ENCODE peak calls at places on chromosomes 7 and 10, in four cellular contexts. M is NB4, O is adrenal gland, A is progenitor cell of endocrine pancreas. Q is an unnamed sample.

GRCh38 chr10:96416643-96417042 is 57.8 kb upstream of the OPALIN start:
- DNase-seq in M (peak; percentile 22), O (no peak), A (no peak), Q (no peak)

GRCh38 chr10:36730316-36730715 is 395.1 kb upstream of the ANKRD30A start:
- DNase-seq in M (no peak), O (no peak), A (no peak), Q (no peak)

GRCh38 chr10:89699581-89700064 is 1.8 kb upstream of the KIF20B start:
- DNase-seq in M (peak; percentile 73), O (no peak), A (no peak), Q (no peak)

GRCh38 chr10:128035557-128035973 is 90.7 kb downstream of the MKI67 start:
- DNase-seq in M (peak; percentile 58), O (peak; percentile 34), A (peak; percentile 41), Q (peak; percentile 50)

GRCh38 chr10:124649209-124649608 is 95.0 kb downstream of the FAM53B start:
- DNase-seq in M (peak; percentile 72), O (peak; percentile 45), A (no peak), Q (no peak)

GRCh38 chr10:130495891-130496642 is 359.9 kb downstream of the GLRX3 start:
- DNase-seq in M (no peak), O (no peak), A (no peak), Q (no peak)

GRCh38 chr10:96917628-96918027 is 85.5 kb downstream of the LCOR start:
- DNase-seq in M (no peak), O (no peak), A (no peak), Q (no peak)

GRCh38 chr10:50635286-50635685 is 11.5 kb upstream of the SGMS1 start:
- DNase-seq in M (no peak), O (no peak), A (no peak), Q (no peak)

GRCh38 chr10:28991326-28991725 is 297.5 kb upstream of the LYZL1 start:
- DNase-seq in M (no peak), O (no peak), A (no peak), Q (no peak)

GRCh38 chr10:62373639-62373994 is 552 bp upstream of the ZNF365 start:
- DNase-seq in M (no peak), O (no peak), A (no peak), Q (no peak)

GRCh38 chr10:123567984-123568745 is 98.0 kb upstream of the GPR26 start:
- DNase-seq in M (no peak), O (no peak), A (no peak), Q (no peak)

GRCh38 chr10:118163227-118163626 is 116.5 kb upstream of the RAB11FIP2 start:
- DNase-seq in M (no peak), O (no peak), A (no peak), Q (no peak)

GRCh38 chr10:132547421-132547861 is 9.9 kb downstream of the INPP5A start:
- DNase-seq in M (peak; percentile 69), O (peak; percentile 47), A (no peak), Q (peak; percentile 70)

GRCh38 chr10:97713828-97714400 is 384 bp downstream of the MARVELD1 start:
- DNase-seq in M (peak; percentile 89), O (peak; percentile 79), A (peak; percentile 44), Q (peak; percentile 50)

GRCh38 chr10:18179901-18180300 is 39.7 kb downstream of the CACNB2 start:
- DNase-seq in M (no peak), O (peak; percentile 31), A (no peak), Q (no peak)

GRCh38 chr7:8436965-8437364 is 3.6 kb downstream of the NXPH1 start:
- DNase-seq in M (peak; percentile 61), O (peak; percentile 36), A (peak; percentile 75), Q (no peak)

GRCh38 chr7:134766779-134767566 is 12.5 kb upstream of the CALD1 start:
- DNase-seq in M (no peak), O (no peak), A (no peak), Q (peak; percentile 27)

GRCh38 chr7:150663802-150664494 is 21.6 kb upstream of the GIMAP2 start:
- DNase-seq in M (no peak), O (no peak), A (no peak), Q (no peak)

GRCh38 chr7:89849052-89849451 is 305.2 kb upstream of the STEAP1 start:
- DNase-seq in M (no peak), O (no peak), A (no peak), Q (no peak)

DNA sequence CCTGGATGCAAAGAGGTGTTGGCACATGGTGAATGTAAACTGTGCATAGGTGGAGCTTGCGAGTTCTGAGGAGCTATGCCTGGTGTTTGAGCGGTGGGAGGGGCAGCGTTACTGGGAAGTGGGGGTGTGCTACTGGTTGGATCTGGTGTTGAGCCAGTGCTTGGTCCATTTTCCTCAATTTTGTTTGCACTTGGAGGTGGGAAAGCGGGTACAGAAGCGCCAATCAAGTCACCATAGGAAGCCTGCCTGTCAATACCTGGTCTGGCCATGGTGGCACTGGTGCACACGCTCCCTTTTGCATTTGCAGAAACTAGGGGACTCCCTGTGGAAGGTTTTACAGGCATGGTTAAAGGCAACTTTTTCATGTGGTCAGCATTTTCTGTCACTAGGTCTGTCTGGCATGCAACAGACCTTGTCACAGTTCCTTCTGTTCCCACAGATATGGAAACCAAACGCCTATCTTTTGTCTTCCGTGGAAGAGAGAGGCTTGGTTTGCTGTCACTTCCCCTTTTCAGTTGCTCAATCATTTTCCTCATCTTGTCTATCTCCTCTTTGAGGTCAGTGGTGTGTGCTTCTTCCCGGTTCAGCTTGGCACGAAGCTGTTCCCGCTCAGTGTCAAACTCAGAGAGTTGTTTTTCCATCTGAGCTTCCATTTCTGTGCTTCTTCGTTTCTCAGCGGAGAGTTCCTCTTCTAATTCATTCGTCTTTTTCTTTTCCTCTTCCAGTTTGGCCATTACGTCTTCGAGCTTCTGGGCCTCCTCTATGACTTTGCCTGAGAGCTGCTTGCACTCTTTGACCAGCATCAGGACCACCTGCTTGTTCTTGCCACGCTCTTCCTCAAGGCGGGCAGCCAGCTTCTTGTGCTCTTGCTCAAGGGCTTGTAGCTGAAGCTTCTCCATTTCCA is 81.1 kb downstream of the CTTNBP2 start:
- DNase-seq in M (peak; percentile 96), O (no peak), A (no peak), Q (no peak)
- TF ChIP-seq CTCF in M (no peak), O (no peak), A (no peak), Q (no peak)

GRCh38 chr7:116632349-116632748 is 39.6 kb upstream of the MET start:
- DNase-seq in M (no peak), O (no peak), A (no peak), Q (no peak)

GRCh38 chr7:116630932-116631449 is 41.0 kb upstream of the MET start:
- DNase-seq in M (peak; percentile 88), O (peak; percentile 82), A (no peak), Q (peak; percentile 36)

GRCh38 chr7:116631676-116632075 is 40.3 kb upstream of the MET start:
- DNase-seq in M (no peak), O (no peak), A (no peak), Q (no peak)

GRCh38 chr7:116630357-116630756 is 41.6 kb upstream of the MET start:
- DNase-seq in M (no peak), O (no peak), A (no peak), Q (no peak)

DNA sequence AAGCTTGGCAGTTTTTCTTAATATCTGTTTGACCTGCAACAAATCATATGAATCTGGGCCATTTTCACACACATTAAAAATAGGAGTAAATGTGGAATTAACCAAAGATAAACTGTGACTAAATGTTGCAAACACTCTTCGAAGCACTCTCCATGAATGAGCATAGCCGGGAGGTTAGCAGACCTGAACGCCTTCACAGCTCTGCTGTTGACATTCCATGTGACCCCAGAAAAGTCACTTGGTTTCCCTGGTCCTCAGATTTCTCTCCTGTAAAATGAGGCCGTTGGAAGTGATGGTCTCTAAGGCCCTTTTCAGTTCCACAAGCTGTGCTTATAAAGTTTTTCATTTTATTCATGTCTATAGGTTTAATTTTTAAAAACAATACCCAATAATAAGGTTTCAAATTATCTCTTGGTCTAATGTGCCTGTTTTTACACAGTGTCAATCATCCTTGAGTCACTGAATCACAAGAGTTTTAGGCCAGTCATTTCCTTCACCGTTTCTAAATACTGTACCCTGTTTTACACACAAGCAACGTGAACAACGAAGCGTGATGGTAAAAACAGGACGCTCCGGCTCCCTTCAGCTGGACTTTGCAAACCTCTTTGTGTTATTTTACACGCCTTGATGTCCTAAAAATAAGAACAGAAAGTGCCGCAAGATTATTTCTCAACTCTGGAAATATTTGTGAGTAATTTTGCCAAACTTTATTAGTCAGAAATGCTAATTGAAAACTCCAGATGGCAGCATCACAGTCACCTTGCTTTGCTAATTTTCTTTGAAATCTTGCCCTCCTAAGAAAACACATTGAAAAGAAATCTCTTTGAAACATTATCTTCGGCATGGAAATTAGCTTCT is 38.6 kb upstream of the MET start:
- DNase-seq in M (peak; percentile 20), O (no peak), A (no peak), Q (no peak)
- TF ChIP-seq CTCF in M (no peak), O (no peak), A (no peak), Q (no peak)

GRCh38 chr7:92720604-92721350 is 115.6 kb downstream of the CDK6 start:
- DNase-seq in M (no peak), O (no peak), A (no peak), Q (no peak)
- TF ChIP-seq CTCF in M (no peak), O (no peak), A (no peak), Q (no peak)

GRCh38 chr7:46449743-46450142 is 528.7 kb upstream of the IGFBP3 start:
- DNase-seq in M (no peak), O (no peak), A (no peak), Q (no peak)
- TF ChIP-seq CTCF in M (no peak), O (no peak), A (no peak), Q (no peak)

GRCh38 chr10:87558333-87558732 is 53.6 kb downstream of the MINPP1 start:
- DNase-seq in M (no peak), O (no peak), A (no peak), Q (no peak)

GRCh38 chr10:87560495-87561222 is 56.0 kb downstream of the MINPP1 start:
- DNase-seq in M (no peak), O (no peak), A (no peak), Q (no peak)

GRCh38 chr10:87562750-87563149 is 58.1 kb downstream of the MINPP1 start:
- DNase-seq in M (no peak), O (no peak), A (no peak), Q (no peak)

GRCh38 chr10:87557409-87557808 is 52.7 kb downstream of the MINPP1 start:
- DNase-seq in M (no peak), O (no peak), A (no peak), Q (no peak)

GRCh38 chr10:87559392-87559791 is 54.7 kb downstream of the MINPP1 start:
- DNase-seq in M (no peak), O (no peak), A (no peak), Q (no peak)
- TF ChIP-seq CTCF in M (no peak), O (no peak), A (no peak), Q (no peak)